ENCODE peak calls at places on chromosomes 3 and 15, in ten cellular contexts. L is PC-3; J is breast epithelium; U is naive thymus-derived CD4-positive, alpha-beta T cell; T is SK-N-SH; W is sigmoid colon; M is astrocyte; R is upper lobe of right lung; D is mammary epithelial cell; X is IMR-90. S is an unnamed sample. For H3K4me1, the result is how much of the 10 kb centered on the place peaks cover.

GRCh38 chr3:149801639-149802038 is 9.3 kb upstream of the ANKUB1 start:
- DNase-seq in L (no peak), J (no peak), U (no peak), T (no peak), W (no peak), M (no peak), R (no peak), D (no peak), X (no peak), S (no peak)

GRCh38 chr3:33441322-33441976 is 1.2 kb upstream of the UBP1 start:
- DNase-seq in L (peak), J (peak), U (no peak), T (no peak), W (no peak), M (no peak), R (no peak), D (no peak), X (no peak), S (no peak)

GRCh38 chr3:98972155-98972554 is 70.7 kb upstream of the DCBLD2 start:
- DNase-seq in L (peak), J (no peak), U (no peak), T (no peak), W (no peak), M (peak), R (no peak), D (peak), X (peak), S (no peak)

GRCh38 chr3:195900426-195901355 is 7.7 kb downstream of the TNK2 start:
- DNase-seq in L (peak), J (peak), U (peak), T (no peak), W (peak), M (peak), R (peak), D (peak), X (peak), S (peak)

GRCh38 chr3:186003610-186004009 is 65.8 kb upstream of the TRA2B start:
- DNase-seq in L (no peak), J (no peak), U (no peak), T (no peak), W (no peak), M (peak), R (no peak), D (no peak), X (no peak), S (no peak)

GRCh38 chr3:69370945-69371301 is 15.0 kb downstream of the FRMD4B start:
- DNase-seq in L (no peak), J (no peak), U (no peak), T (no peak), W (no peak), M (no peak), R (no peak), D (peak), X (no peak), S (no peak)

GRCh38 chr3:29427266-29428103 is 146.6 kb downstream of the RBMS3 start:
- DNase-seq in L (no peak), J (no peak), U (no peak), T (peak), W (peak), M (peak), R (no peak), D (no peak), X (no peak), S (no peak)

GRCh38 chr3:188947983-188948657 is 223.7 kb upstream of the TPRG1 start:
- DNase-seq in L (peak), J (peak), U (no peak), T (peak), W (peak), M (peak), R (peak), D (peak), X (peak), S (peak)

GRCh38 chr3:32448686-32449474 is 53.8 kb downstream of the CMTM6 start:
- DNase-seq in L (no peak), J (no peak), U (no peak), T (no peak), W (peak), M (no peak), R (peak), D (no peak), X (no peak), S (no peak)

GRCh38 chr3:9175421-9175820 is 74.0 kb downstream of the SRGAP3 start:
- DNase-seq in L (peak), J (peak), U (no peak), T (no peak), W (no peak), M (peak), R (no peak), D (peak), X (no peak), S (no peak)

GRCh38 chr15:59294961-59295741 is 77.5 kb downstream of the MYO1E start:
- DNase-seq in L (peak), J (no peak), U (no peak), T (no peak), W (no peak), M (peak), R (no peak), D (peak), X (peak), S (no peak)

GRCh38 chr3:191376742-191377141 is 46.4 kb upstream of the UTS2B start:
- DNase-seq in L (peak), J (no peak), U (no peak), T (no peak), W (no peak), M (peak), R (no peak), D (peak), X (peak), S (no peak)

DNA sequence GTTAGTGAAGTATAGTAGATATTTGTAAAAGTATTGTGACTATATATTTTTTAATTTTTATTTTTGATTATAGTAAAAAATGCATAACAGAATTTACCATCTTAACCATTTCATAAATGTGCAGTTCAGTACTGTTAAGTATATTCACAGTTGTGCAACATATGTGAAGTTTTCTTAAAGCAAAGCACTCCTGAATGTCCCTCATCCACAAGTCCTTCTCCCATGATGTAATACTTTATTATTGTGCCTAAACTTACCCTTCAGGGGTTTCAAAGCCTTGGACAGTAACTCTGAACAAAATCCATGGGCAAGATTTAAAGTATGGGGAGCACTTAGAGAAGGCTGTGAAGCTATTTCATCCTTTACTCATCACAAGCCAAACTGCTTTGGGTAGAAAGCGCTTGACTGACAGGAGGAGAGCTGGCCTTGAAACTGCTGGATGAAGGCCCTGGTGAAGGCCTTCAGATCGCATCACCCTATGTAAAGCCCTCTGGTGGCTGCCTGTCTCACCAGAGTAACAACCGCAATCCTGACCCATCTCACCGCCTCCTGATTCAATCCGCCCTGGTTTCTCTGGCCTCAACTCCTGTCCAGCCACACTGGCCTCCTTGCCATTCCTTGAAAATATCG is 28.0 kb downstream of the LSM3 start:
- DNase-seq in L (no peak), J (no peak), U (no peak), T (no peak), W (no peak), M (no peak), R (no peak), D (no peak), X (no peak), S (no peak)
- H3K4me1 ChIP-seq in L (under half), J (under half), U (under half), T (under half), W (under half), M (under half), R (under half), D (under half), X (under half), S (under half)

GRCh38 chr3:160562952-160563351 is 2.4 kb downstream of the KPNA4 start:
- DNase-seq in L (no peak), J (no peak), U (no peak), T (no peak), W (no peak), M (no peak), R (no peak), D (no peak), X (no peak), S (no peak)
- H3K27ac ChIP-seq in L (no peak), J (no peak), U (no peak), T (no peak), W (no peak), M (no peak), R (no peak), D (peak), X (no peak), S (no peak)

GRCh38 chr15:63510548-63510940 is 6.2 kb downstream of the USP3 start:
- DNase-seq in L (no peak), J (no peak), U (no peak), T (no peak), W (no peak), M (no peak), R (no peak), D (no peak), X (no peak), S (no peak)
- H3K4me1 ChIP-seq in L (half or more), J (under half), U (half or more), T (under half), W (half or more), M (under half), R (half or more), D (under half), X (under half), S (half or more)

DNA sequence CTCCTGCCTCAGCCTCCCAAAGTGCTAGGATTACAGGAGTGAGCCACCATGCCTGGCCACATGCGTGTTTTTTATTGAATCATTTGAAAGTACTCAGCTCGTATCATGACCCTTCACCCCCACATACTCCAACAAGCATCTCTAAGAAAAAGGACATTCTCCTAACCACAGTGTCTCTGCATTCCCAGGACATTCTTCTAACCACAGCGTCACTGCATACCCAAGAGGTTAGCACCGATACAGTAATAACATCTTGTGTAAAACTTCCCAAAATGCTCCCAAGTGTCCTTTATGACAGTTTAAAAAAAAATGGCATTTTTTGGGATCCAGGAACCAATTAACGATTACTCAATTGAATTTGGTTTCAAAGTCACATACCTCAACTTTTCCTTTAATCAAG is 39.6 kb downstream of the FLNB start:
- DNase-seq in L (peak), J (no peak), U (no peak), T (no peak), W (no peak), M (peak), R (no peak), D (no peak), X (peak), S (no peak)
- H3K27ac ChIP-seq in L (peak), J (peak), U (no peak), T (peak), W (peak), M (peak), R (no peak), D (peak), X (no peak), S (peak)

GRCh38 chr15:31437686-31438085 is 111.1 kb downstream of the KLF13 start:
- DNase-seq in L (no peak), J (no peak), U (no peak), T (no peak), W (no peak), M (no peak), R (no peak), D (no peak), X (no peak), S (no peak)
- H3K4me1 ChIP-seq in L (under half), J (under half), U (half or more), T (under half), W (under half), M (under half), R (half or more), D (under half), X (under half), S (under half)

DNA sequence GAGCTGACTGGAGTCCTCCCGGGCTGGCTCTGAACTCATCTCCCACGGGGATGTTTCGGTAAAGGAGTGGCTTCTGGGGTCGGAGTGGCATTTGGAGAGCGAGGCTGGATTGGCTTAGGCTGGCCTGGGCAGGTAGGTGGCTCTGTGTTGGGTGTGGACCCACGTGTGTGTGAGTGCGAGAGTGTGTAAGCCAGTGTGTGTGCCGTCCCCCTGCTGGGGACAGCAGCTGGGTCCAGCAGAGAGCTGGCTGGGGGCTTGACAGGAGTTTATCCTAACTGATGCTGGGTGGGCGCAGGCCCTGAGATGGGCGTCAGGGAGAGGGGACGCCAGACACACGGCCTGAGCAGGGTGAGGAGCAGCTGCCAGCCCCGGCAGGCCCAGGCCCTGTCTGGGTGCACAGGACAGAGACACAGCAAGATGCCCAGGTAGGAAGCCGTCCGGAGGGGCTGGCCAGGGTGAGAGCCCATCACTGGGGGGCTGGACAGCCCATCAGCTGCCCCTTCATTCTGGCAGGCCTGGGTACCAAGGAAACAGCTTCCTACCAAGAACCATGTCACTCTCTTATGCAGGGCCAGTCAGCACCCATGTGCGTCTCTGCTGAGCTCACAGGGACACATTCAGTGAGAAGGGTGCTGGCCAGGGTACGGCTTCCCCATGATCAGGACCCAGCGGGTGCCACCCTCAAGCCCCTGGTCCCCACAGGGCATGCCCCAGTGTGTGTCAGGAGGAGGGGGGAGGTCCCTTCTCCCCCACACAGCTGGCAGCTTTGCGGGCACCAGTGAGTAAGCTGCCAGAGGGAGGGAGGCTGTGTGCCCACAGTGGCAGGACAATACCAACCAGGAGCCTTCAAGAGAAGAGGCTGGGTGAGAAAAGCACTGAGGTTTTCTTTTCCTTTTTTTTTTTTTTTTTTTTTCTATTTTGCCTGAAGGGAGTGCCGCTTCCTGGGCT is 1.1 kb downstream of the PAK6 start:
- DNase-seq in L (peak), J (peak), U (no peak), T (no peak), W (peak), M (no peak), R (peak), D (peak), X (no peak), S (no peak)
- H3K27ac ChIP-seq in L (peak), J (peak), U (no peak), T (no peak), W (no peak), M (no peak), R (no peak), D (peak), X (no peak), S (no peak)

DNA sequence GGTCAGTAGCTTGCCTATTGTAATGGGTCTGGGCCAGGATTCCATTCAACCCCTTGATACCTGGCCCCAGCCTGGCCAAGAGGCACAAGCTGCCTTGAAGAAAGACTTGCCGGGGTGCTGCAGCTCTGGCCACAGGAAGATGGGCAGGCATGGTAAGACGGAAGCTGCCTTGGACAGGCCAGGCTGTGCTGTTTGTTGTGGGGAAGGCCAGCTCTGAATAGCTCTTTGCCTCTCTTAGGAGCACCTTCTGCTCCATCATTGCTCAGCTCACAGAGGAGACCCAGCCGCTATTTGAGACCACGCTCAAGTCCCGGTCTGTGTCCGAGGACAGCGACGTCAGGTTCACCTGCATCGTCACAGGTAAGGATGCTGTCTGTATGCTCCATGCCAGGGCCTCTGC is 10.1 kb downstream of the ALPK3 start:
- DNase-seq in L (no peak), J (no peak), U (no peak), T (no peak), W (no peak), M (no peak), R (no peak), D (no peak), X (no peak), S (no peak)
- H3K4me1 ChIP-seq in L (under half), J (under half), U (under half), T (under half), W (under half), M (under half), R (under half), D (under half), X (under half), S (under half)

GRCh38 chr3:73451276-73451973 is 173.3 kb downstream of the PDZRN3 start:
- DNase-seq in L (no peak), J (no peak), U (no peak), T (no peak), W (no peak), M (no peak), R (no peak), D (no peak), X (peak), S (no peak)

GRCh38 chr3:73447118-73447517 is 177.6 kb downstream of the PDZRN3 start:
- DNase-seq in L (no peak), J (no peak), U (no peak), T (no peak), W (no peak), M (no peak), R (no peak), D (no peak), X (no peak), S (no peak)

GRCh38 chr3:73448041-73448440 is 176.7 kb downstream of the PDZRN3 start:
- DNase-seq in L (no peak), J (no peak), U (no peak), T (no peak), W (no peak), M (peak), R (no peak), D (no peak), X (peak), S (no peak)

GRCh38 chr3:73448761-73449290 is 175.9 kb downstream of the PDZRN3 start:
- DNase-seq in L (no peak), J (no peak), U (no peak), T (no peak), W (no peak), M (no peak), R (no peak), D (no peak), X (no peak), S (no peak)

GRCh38 chr3:73449774-73450173 is 175.0 kb downstream of the PDZRN3 start:
- DNase-seq in L (no peak), J (no peak), U (no peak), T (no peak), W (no peak), M (no peak), R (no peak), D (no peak), X (no peak), S (no peak)
- H3K27ac ChIP-seq in L (no peak), J (no peak), U (no peak), T (no peak), W (no peak), M (no peak), R (no peak), D (no peak), X (no peak), S (no peak)

GRCh38 chr3:15327941-15328340 is 4.4 kb downstream of the SH3BP5 start:
- DNase-seq in L (peak), J (peak), U (no peak), T (no peak), W (no peak), M (peak), R (no peak), D (peak), X (peak), S (no peak)
- H3K4me1 ChIP-seq in L (half or more), J (under half), U (under half), T (under half), W (under half), M (under half), R (under half), D (under half), X (under half), S (under half)

DNA sequence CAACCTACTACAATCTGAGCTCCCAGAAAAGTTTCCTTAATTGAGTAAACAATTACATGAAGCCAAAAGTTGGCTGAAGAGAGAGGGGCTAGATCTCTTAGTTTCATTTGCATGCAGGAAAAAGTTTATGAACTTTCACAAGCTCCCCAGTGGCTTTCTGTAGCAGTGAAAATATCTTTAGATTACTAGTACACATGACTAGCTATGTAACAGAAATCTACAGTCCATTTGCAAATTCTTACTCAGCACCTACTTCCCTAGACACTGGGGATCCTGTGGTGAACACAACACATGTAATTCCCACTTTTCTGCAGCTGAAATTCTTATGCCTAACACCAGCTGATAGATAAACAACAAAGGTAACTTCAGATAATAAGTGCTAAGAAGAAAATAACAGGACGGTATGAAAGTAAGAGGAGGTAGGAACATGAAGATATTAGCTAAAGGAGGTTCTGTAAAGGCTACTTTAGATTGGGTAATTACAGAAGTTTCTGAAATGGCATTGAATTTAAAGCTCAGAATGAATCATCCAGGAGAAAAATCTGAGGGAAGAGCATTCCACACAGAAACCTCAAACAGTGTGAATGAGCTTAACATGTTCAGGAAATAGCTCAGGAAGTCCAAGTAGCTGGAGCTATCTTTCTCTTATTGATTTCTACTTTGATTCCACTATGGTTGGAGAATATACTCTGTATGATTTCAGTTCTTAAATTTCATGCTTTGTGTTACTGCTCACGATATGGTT is 204.8 kb downstream of the MAGI1 start:
- DNase-seq in L (peak), J (no peak), U (no peak), T (no peak), W (no peak), M (peak), R (no peak), D (peak), X (peak), S (no peak)
- H3K27ac ChIP-seq in L (no peak), J (no peak), U (no peak), T (peak), W (no peak), M (peak), R (no peak), D (peak), X (no peak), S (no peak)